ENCODE peak calls at places on chromosomes 2 and 18, in four cellular contexts. P is K562, V is HL-60, J is GM12878. I is an unnamed sample.

GRCh38 chr2:120441744-120442471 is 96.0 kb downstream of the INHBB start:
- DNase-seq in P (no peak), V (no peak), J (no peak), I (no peak)

GRCh38 chr2:7044253-7045250 is 127.3 kb downstream of the RNF144A start:
- DNase-seq in P (peak), V (peak), J (peak), I (peak)

GRCh38 chr2:151827564-151828142 is 568 bp downstream of the ARL5A start:
- DNase-seq in P (no peak), V (no peak), J (no peak), I (no peak)

GRCh38 chr18:55100817-55101457 is 141.7 kb upstream of the CCDC68 start:
- DNase-seq in P (no peak), V (no peak), J (no peak), I (no peak)

GRCh38 chr2:86249843-86250402 is 50.7 kb downstream of the MRPL35 start:
- DNase-seq in P (peak), V (no peak), J (peak), I (no peak)

GRCh38 chr2:240235149-240235803 is 94.8 kb upstream of the OTOS start:
- DNase-seq in P (no peak), V (no peak), J (no peak), I (no peak)

GRCh38 chr2:48343571-48344440 is 186.1 kb upstream of the STON1 start:
- DNase-seq in P (no peak), V (no peak), J (no peak), I (no peak)

GRCh38 chr2:227884511-227884947 is 13.1 kb downstream of the DAW1 start:
- DNase-seq in P (peak), V (peak), J (no peak), I (peak)

GRCh38 chr2:2251255-2251654 is 79.8 kb downstream of the MYT1L start:
- DNase-seq in P (no peak), V (no peak), J (no peak), I (no peak)

GRCh38 chr18:6382968-6383367 is 31.7 kb downstream of the L3MBTL4 start:
- DNase-seq in P (no peak), V (no peak), J (no peak), I (no peak)

GRCh38 chr18:54712315-54712714 is 116.0 kb upstream of the RAB27B start:
- DNase-seq in P (no peak), V (no peak), J (no peak), I (no peak)

GRCh38 chr18:79933765-79934164 is 17.7 kb downstream of the SLC66A2 start:
- DNase-seq in P (no peak), V (peak), J (no peak), I (no peak)

GRCh38 chr2:133390151-133390550 is 178.1 kb downstream of the NCKAP5 start:
- DNase-seq in P (no peak), V (no peak), J (no peak), I (no peak)

GRCh38 chr2:232761301-232761907 is 15.0 kb downstream of the KCNJ13 start:
- DNase-seq in P (peak), V (no peak), J (no peak), I (no peak)

GRCh38 chr2:205688417-205689200 is 6.3 kb downstream of the NRP2 start:
- DNase-seq in P (no peak), V (no peak), J (no peak), I (no peak)

GRCh38 chr2:6874032-6874431 is 3.5 kb upstream of the RSAD2 start:
- DNase-seq in P (no peak), V (no peak), J (no peak), I (no peak)

GRCh38 chr2:24984912-24985311 is 13.2 kb upstream of the DNAJC27 start:
- DNase-seq in P (no peak), V (no peak), J (no peak), I (no peak)

GRCh38 chr18:73840319-73841065 is 307.1 kb downstream of the FBXO15 start:
- DNase-seq in P (no peak), V (no peak), J (no peak), I (no peak)

GRCh38 chr2:236366406-236366805 is 102.2 kb upstream of the ASB18 start:
- DNase-seq in P (no peak), V (no peak), J (peak), I (no peak)
- TF ChIP-seq SPI1 in P (no peak), V (no peak), J (no peak), I (no peak)

GRCh38 chr2:230865324-230865765 is 603 bp downstream of the ITM2C start:
- DNase-seq in P (peak), V (no peak), J (no peak), I (no peak)

GRCh38 chr2:230868151-230868946 is 3.6 kb downstream of the ITM2C start:
- DNase-seq in P (no peak), V (no peak), J (no peak), I (no peak)

GRCh38 chr2:230865766-230866703 is 1.3 kb downstream of the ITM2C start:
- DNase-seq in P (no peak), V (no peak), J (no peak), I (no peak)

GRCh38 chr2:230864605-230865323 is at the start of gene ITM2C:
- DNase-seq in P (peak), V (peak), J (no peak), I (peak)

GRCh38 chr2:230866704-230867561 is 2.2 kb downstream of the ITM2C start:
- DNase-seq in P (no peak), V (peak), J (no peak), I (no peak)
- TF ChIP-seq POLR2AphosphoS5 in P (no peak), V (peak), J (no peak), I (no peak)

DNA sequence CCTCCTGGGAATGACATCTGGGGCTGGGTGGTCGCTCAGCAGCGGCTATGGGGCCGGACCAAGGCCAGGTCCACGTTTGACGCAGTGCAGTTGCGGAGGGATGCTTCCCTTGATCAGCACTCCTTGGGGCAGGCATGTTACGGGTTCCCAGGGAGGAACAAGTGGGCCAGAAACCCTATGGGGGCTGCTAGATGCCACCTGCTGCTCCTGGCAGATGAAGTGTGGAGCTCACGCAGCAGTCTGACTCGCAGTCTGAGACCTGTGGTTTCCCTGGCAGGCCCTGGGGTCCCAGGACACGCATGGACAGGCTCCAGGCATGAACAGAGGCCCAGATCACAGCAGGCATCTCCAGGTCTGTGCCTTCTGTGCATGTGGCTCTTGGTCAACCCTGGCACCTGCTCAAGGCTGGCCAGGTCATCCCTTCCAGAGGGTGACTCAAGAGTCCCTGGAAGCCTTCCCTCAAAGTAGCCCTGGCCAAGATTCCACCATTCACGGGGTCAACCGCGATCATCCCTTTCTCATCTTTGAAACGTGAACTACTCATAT is 20.0 kb downstream of the KCNF1 start:
- DNase-seq in P (no peak), V (no peak), J (no peak), I (no peak)
- TF ChIP-seq SPI1 in P (no peak), V (no peak), J (no peak), I (no peak)

GRCh38 chr2:102251849-102252203 is 59.5 kb upstream of the IL1RL1 start:
- DNase-seq in P (no peak), V (no peak), J (no peak), I (no peak)

GRCh38 chr2:102253140-102253752 is 58.1 kb upstream of the IL1RL1 start:
- DNase-seq in P (no peak), V (no peak), J (no peak), I (no peak)

GRCh38 chr2:102253753-102254150 is 57.6 kb upstream of the IL1RL1 start:
- DNase-seq in P (no peak), V (no peak), J (no peak), I (no peak)

GRCh38 chr2:102250278-102250821 is 61.0 kb upstream of the IL1RL1 start:
- DNase-seq in P (no peak), V (no peak), J (no peak), I (no peak)

DNA sequence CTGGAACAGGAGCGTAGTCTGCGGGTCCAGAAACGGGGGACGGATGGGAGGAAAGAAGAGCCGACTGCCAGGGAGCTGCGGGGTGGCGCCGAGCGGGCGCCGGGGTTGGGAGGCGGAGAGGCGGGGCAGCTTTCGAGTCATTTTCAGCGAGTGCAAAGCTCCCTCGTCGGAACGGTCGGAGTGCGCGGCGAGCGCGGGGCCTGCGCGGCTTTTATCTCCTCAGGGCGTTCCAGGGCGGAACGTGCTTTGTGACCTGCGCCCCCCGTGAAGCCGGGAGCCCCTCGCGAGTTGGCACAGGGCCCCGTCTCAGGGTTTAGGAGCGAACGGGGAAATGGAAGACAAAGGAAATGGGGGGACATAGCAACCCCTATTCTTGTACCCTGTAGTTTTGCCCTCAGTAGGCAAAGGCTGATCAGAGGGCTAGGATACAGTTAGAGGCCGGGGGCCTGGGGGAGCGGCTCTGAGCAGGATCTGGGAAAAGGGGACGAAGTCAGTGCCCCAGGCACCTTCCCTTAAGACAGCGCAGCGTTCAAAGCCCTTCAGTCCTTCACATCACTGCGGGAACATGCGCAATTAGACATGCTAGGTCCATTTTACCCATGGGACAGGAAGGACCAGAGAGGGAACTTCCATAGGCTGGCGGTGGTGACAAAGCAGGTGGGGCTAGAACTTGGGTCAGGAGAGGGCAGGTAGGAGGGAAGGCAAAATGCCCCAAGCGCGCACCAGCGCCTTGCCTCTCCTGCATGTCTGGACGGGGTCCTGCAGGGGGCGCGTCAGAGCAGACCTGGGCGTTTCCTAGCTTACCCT is 60.1 kb upstream of the IL1RL1 start:
- DNase-seq in P (peak), V (peak), J (no peak), I (peak)
- TF ChIP-seq POLR2AphosphoS5 in P (no peak), V (no peak), J (no peak), I (no peak)

GRCh38 chr2:10241641-10242430 is 60.9 kb upstream of the HPCAL1 start:
- DNase-seq in P (no peak), V (no peak), J (no peak), I (no peak)
- TF ChIP-seq SPI1 in P (no peak), V (no peak), J (no peak), I (no peak)

GRCh38 chr2:176178807-176179271 is 9.6 kb upstream of the HOXD1 start:
- DNase-seq in P (no peak), V (no peak), J (no peak), I (no peak)

GRCh38 chr2:176178271-176178806 is 10.1 kb upstream of the HOXD1 start:
- DNase-seq in P (no peak), V (no peak), J (no peak), I (no peak)

GRCh38 chr2:176182671-176183070 is 5.8 kb upstream of the HOXD1 start:
- DNase-seq in P (no peak), V (no peak), J (no peak), I (no peak)

GRCh38 chr2:176184749-176185148 is 3.7 kb upstream of the HOXD1 start:
- DNase-seq in P (no peak), V (no peak), J (no peak), I (no peak)

GRCh38 chr2:176181551-176181950 is 6.9 kb upstream of the HOXD1 start:
- DNase-seq in P (no peak), V (no peak), J (no peak), I (no peak)
- TF ChIP-seq POLR2AphosphoS5 in P (no peak), V (no peak), J (no peak), I (no peak)

GRCh38 chr2:144510206-144510991 is 9.5 kb downstream of the ZEB2 start:
- DNase-seq in P (no peak), V (no peak), J (peak), I (no peak)

GRCh38 chr2:144509548-144510205 is 10.2 kb downstream of the ZEB2 start:
- DNase-seq in P (no peak), V (no peak), J (no peak), I (no peak)

GRCh38 chr2:144507441-144508161 is 12.3 kb downstream of the ZEB2 start:
- DNase-seq in P (no peak), V (no peak), J (no peak), I (no peak)

GRCh38 chr2:144509001-144509545 is 10.8 kb downstream of the ZEB2 start:
- DNase-seq in P (no peak), V (no peak), J (no peak), I (no peak)

GRCh38 chr2:144508162-144508765 is 11.7 kb downstream of the ZEB2 start:
- DNase-seq in P (no peak), V (no peak), J (no peak), I (no peak)
- TF ChIP-seq SPI1 in P (peak), V (peak), J (no peak), I (no peak)

DNA sequence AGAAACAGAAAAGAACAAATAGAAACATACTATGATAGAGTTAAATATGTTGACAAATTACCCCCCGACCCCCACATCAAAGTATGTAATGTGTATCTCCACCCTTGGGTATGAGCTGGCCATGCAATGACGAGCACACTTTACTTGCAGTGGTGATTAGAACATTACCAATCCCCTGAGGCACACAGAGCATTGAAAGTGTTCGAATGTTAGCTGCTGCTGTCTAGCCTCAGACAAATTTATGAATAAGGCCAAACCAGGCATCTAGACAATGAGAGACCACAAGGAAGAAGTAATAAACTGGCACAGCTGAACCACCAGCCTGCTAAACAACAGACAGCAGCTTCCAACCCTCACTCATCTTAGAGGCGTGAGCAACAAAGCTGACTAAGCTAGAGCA is 380.5 kb downstream of the DSEL start:
- DNase-seq in P (no peak), V (no peak), J (no peak), I (no peak)
- TF ChIP-seq POLR2AphosphoS5 in P (no peak), V (no peak), J (no peak), I (no peak)

DNA sequence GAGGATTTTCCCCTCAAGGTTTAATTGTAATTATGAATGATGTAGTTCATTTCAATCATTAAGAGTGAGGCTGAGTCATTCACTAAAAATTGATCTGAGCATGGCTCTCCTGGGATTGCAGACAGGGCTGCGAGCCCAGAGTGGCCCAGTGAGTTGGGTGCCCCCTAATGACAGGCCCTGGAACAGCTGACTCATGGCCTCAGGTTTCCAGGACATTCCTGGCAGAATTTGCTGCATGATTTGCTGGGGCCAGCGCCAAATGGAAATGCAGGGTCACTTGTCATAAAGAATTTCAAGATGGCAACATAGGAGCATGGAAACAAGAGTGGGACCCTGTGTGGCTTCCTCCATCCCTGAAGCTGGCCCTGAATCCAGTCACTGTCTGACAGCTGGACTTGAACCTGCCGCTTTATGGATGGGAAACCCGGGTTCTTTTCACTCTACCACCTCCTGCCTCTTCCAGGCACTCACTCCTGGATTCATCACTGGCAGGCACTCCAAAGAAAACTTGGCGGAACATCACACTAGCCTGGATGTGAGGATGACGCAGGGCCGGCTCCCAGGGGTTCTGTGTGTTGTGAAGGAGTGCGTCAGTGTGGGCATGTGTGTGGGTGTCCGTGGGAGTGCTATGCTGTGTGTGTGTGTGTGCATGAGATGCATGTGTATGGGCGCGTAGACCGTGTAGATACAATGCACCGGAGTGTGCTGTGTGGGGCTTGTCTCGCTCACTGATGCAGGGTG is 15.2 kb downstream of the OTOF start:
- DNase-seq in P (peak), V (no peak), J (no peak), I (no peak)
- TF ChIP-seq SPI1 in P (no peak), V (no peak), J (no peak), I (no peak)